ENCODE peak calls at places on chromosomes 13 and 19, in nine cellular contexts. G, X, M, W, Q, U, I, E and F are unnamed samples.

GRCh38 chr19:44003461-44004134 is 841 bp downstream of the ZNF230 start:
- DNase-seq in X (peak; percentile 11), E (no peak), U (no peak), M (peak; percentile 23), Q (no peak), I (no peak), G (peak; percentile 6), W (peak; percentile 10), F (peak; percentile 14)

GRCh38 chr13:100493418-100493817 is 95.2 kb downstream of the GGACT start:
- DNase-seq in U (no peak), M (no peak), W (no peak), G (no peak), Q (no peak), X (peak; percentile 25), I (no peak), E (no peak), F (peak; percentile 14)

GRCh38 chr19:33978286-33978685 is 181.6 kb downstream of the KCTD15 start:
- DNase-seq in M (no peak), G (no peak), W (no peak), I (no peak), U (no peak), E (no peak), X (no peak), Q (no peak), F (no peak)

GRCh38 chr19:41095703-41096102 is 7.5 kb downstream of the CYP2A13 start:
- DNase-seq in M (no peak), E (no peak), I (no peak), Q (no peak), W (no peak), U (no peak), X (no peak), G (no peak), F (no peak)

GRCh38 chr19:33171916-33172359 is 22.2 kb upstream of the LRP3 start:
- DNase-seq in X (no peak), I (no peak), Q (no peak), W (no peak), M (no peak), U (no peak), E (no peak), G (no peak), F (peak; percentile 79)

GRCh38 chr13:37295046-37295445 is 189.6 kb upstream of the CSNK1A1L start:
- DNase-seq in M (no peak), U (no peak), G (peak; percentile 67), E (no peak), W (no peak), X (peak; percentile 86), I (no peak), Q (no peak), F (peak; percentile 64)

GRCh38 chr13:111252449-111253124 is 67.9 kb upstream of the TEX29 start:
- DNase-seq in U (no peak), I (no peak), M (no peak), W (no peak), E (no peak), X (no peak), G (no peak), Q (no peak), F (peak; percentile 38)

GRCh38 chr13:20401586-20401957 is 124.1 kb downstream of the CRYL1 start:
- DNase-seq in U (no peak), I (no peak), W (no peak), M (no peak), E (no peak), Q (no peak), G (no peak), X (no peak), F (no peak)

GRCh38 chr13:111598751-111599150 is 278.3 kb downstream of the TEX29 start:
- DNase-seq in G (no peak), E (no peak), I (no peak), X (no peak), Q (no peak), W (no peak), M (no peak), U (peak; percentile 34), F (no peak)

GRCh38 chr19:48634036-48634342 is 3.2 kb downstream of the DBP start:
- DNase-seq in U (no peak), Q (no peak), W (no peak), G (no peak), I (no peak), E (no peak), X (no peak), M (no peak), F (no peak)

GRCh38 chr19:48632692-48633147 is 4.5 kb downstream of the DBP start:
- DNase-seq in G (peak; percentile 53), E (no peak), U (no peak), Q (no peak), W (no peak), X (no peak), M (peak; percentile 16), I (no peak), F (peak; percentile 64)

GRCh38 chr19:48635263-48635965 is 1.8 kb downstream of the DBP start:
- DNase-seq in U (no peak), I (no peak), G (peak; percentile 37), E (no peak), M (peak; percentile 90), Q (peak; percentile 87), W (peak; percentile 82), X (no peak), F (no peak)

GRCh38 chr19:48634424-48635262 is 2.5 kb downstream of the DBP start:
- DNase-seq in U (peak; percentile 99), W (peak; percentile 98), I (peak; percentile 95), Q (peak; percentile 98), G (peak; percentile 97), E (peak; percentile 82), X (peak; percentile 98), M (peak; percentile 98), F (peak; percentile 94)

GRCh38 chr19:48633148-48634035 is 3.8 kb downstream of the DBP start:
- DNase-seq in W (no peak), G (no peak), X (no peak), U (no peak), I (no peak), M (peak; percentile 54), Q (no peak), E (no peak), F (no peak)
- H3K4me3 ChIP-seq in W (no peak overlapping the region), G (no peak overlapping the region), X (no peak overlapping the region), U (peak overlapping the region; percentile 82), I (no peak overlapping the region), M (no peak overlapping the region), Q (no peak overlapping the region), E (no peak overlapping the region), F (no peak overlapping the region)

DNA sequence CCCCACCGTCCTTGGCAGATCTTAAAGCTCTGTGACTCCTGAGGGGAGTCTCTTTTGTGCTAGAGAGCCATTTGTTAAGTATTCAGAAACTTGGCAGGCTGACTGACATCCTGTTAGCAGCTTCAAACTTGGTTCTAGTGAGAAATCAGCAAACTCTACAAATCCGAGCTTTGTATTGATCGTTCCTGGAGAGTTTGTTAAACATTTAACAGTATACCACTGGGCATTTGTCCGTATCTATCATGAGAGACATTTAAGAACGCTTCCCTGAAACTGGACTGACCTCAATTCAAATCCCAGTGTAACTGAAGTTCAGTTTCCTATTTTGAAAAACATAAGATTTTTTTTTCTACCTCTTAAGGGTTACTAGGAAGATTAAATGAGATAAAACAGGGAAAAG is 3.2 kb downstream of the ATP12A start:
- DNase-seq in Q (no peak), G (no peak), W (no peak), X (no peak), U (no peak), M (no peak), I (no peak), E (no peak), F (no peak)
- TF ChIP-seq CTCF in Q (no peak), G (no peak), W (no peak), X (no peak), U (no peak), M (no peak), I (no peak), E (no peak), F (no peak)

GRCh38 chr19:708154-709141 is at the start of gene PALM:
- DNase-seq in E (no peak), Q (no peak), U (no peak), W (peak; percentile 81), M (peak; percentile 80), G (no peak), X (no peak), I (no peak), F (no peak)

GRCh38 chr19:709196-709964 is 645 bp downstream of the PALM start:
- DNase-seq in I (no peak), W (peak; percentile 45), E (no peak), Q (no peak), U (no peak), M (peak; percentile 42), X (no peak), G (no peak), F (no peak)

GRCh38 chr19:711224-711623 is 2.5 kb downstream of the PALM start:
- DNase-seq in G (no peak), M (no peak), I (no peak), X (no peak), Q (no peak), W (no peak), U (no peak), E (no peak), F (no peak)

GRCh38 chr19:710767-711166 is 2.0 kb downstream of the PALM start:
- DNase-seq in X (no peak), G (no peak), U (no peak), E (no peak), W (no peak), Q (no peak), M (no peak), I (no peak), F (no peak)

DNA sequence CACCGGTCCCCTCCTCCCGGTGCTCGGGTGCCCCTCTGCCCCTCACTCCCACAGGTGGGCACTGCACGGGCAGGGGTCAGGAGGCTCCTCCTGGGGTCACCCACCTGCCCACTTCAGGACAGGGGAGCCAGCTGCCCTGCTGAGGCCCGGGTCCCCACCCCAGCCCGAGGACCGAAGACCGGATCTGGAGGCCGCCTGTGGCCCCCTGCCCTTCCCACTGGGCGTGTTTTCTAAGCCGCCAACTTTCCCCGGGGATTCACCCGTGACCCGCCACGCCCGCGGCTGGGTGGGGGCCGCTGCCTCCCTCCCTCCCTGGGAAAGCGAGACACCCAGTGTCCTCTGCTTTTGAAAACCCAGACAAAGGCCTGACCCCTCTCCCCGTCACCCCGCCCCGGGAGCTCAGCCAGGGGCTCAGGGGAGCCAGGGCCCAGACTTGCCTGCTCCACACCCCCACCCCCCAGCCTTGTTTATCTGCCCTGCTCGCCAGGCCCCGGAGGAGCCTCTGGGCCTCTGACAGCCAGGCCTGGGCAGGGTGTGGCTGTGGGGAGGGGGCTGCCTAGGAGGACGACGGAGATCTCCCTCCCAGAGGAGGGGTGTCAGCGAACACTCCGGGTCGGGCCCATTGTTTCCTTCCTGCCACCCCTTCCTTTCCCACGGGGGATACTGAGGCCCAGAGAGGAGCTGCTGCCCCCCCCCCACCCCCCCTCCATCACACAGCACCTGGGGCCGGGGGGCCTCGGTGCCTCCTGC is 1.4 kb downstream of the PALM start:
- DNase-seq in W (no peak), E (no peak), G (no peak), Q (no peak), M (peak; percentile 45), U (no peak), X (no peak), I (no peak), F (no peak)
- H3K4me3 ChIP-seq in W (peak overlapping the region; percentile 98), E (peak overlapping the region; percentile 53), G (peak overlapping the region; percentile 57), Q (peak overlapping the region; percentile 27), M (peak overlapping the region; percentile 85), U (peak overlapping the region; percentile 90), X (peak overlapping the region; percentile 59), I (peak overlapping the region; percentile 52), F (no peak overlapping the region)

DNA sequence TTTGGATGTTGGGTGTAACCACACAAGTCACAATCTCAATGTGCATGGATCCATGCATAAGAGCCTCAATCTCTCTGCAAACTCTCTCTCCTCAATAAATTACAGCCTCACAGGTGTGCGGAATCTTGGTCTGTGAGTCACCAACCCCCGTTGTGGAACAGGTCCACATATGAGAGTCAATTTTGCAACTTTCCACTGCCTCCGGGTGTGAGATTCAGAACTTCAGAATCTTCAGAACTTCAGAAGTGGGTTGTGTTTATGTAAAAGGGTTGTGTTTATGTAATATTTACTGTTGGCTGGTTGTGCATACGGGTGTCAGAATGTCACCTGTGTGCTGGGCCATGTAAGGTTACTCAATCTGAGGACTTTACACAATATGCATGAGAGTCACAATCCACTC is 46.3 kb upstream of the ZNF728 start:
- DNase-seq in E (no peak), G (no peak), U (no peak), Q (no peak), W (no peak), X (no peak), I (no peak), M (no peak), F (no peak)
- TF ChIP-seq CTCF in E (no peak), G (no peak), U (no peak), Q (no peak), W (no peak), X (no peak), I (no peak), M (no peak), F (no peak)